ENCODE peak calls at places on chromosome 22, in ten cellular contexts. One of them, this sample, is unnamed. For H3K27me3 and H3K36me3, the result is how much of the 10 kb centered on the place peaks cover.

GRCh38 chr22:27601195-27601594 is 200.4 kb downstream of the MN1 start:
- DNase-seq in GM06990: no peak
- DNase-seq in mesendoderm: no peak
- DNase-seq in aorta: no peak
- DNase-seq in uterus: no peak
- DNase-seq in pancreas: no peak
- DNase-seq in Panc1: no peak
- DNase-seq in naive thymus-derived CD4-positive, alpha-beta T cell: no peak
- DNase-seq in effector memory CD4-positive, alpha-beta T cell: no peak
- DNase-seq in Karpas-422: no peak
- DNase-seq in this sample: no peak

GRCh38 chr22:32887293-32887692 is 85.8 kb downstream of the TIMP3 start:
- DNase-seq in GM06990: no peak
- DNase-seq in mesendoderm: no peak
- DNase-seq in aorta: no peak
- DNase-seq in uterus: no peak
- DNase-seq in pancreas: no peak
- DNase-seq in Panc1: no peak
- DNase-seq in naive thymus-derived CD4-positive, alpha-beta T cell: no peak
- DNase-seq in effector memory CD4-positive, alpha-beta T cell: no peak
- DNase-seq in Karpas-422: no peak
- DNase-seq in this sample: no peak

GRCh38 chr22:21765909-21766529 is 30.4 kb upstream of the YPEL1 start:
- DNase-seq in GM06990: no peak
- DNase-seq in mesendoderm: no peak
- DNase-seq in aorta: no peak
- DNase-seq in uterus: no peak
- DNase-seq in pancreas: no peak
- DNase-seq in Panc1: no peak
- DNase-seq in naive thymus-derived CD4-positive, alpha-beta T cell: no peak
- DNase-seq in effector memory CD4-positive, alpha-beta T cell: no peak
- DNase-seq in Karpas-422: no peak
- DNase-seq in this sample: no peak

GRCh38 chr22:48135641-48136040 is 1373.2 kb downstream of the TBC1D22A start:
- DNase-seq in GM06990: no peak
- DNase-seq in mesendoderm: no peak
- DNase-seq in aorta: no peak
- DNase-seq in uterus: no peak
- DNase-seq in pancreas: no peak
- DNase-seq in Panc1: no peak
- DNase-seq in naive thymus-derived CD4-positive, alpha-beta T cell: no peak
- DNase-seq in effector memory CD4-positive, alpha-beta T cell: no peak
- DNase-seq in Karpas-422: no peak
- DNase-seq in this sample: no peak

GRCh38 chr22:39178206-39179111 is 26.0 kb upstream of the CBX7 start:
- DNase-seq in GM06990: no peak
- DNase-seq in mesendoderm: no peak
- DNase-seq in aorta: peak
- DNase-seq in uterus: no peak
- DNase-seq in pancreas: no peak
- DNase-seq in Panc1: no peak
- DNase-seq in naive thymus-derived CD4-positive, alpha-beta T cell: no peak
- DNase-seq in effector memory CD4-positive, alpha-beta T cell: no peak
- DNase-seq in Karpas-422: no peak
- DNase-seq in this sample: no peak

GRCh38 chr22:27896251-27896650 is 22.8 kb downstream of the PITPNB start:
- DNase-seq in GM06990: peak
- DNase-seq in mesendoderm: no peak
- DNase-seq in aorta: no peak
- DNase-seq in uterus: no peak
- DNase-seq in pancreas: no peak
- DNase-seq in Panc1: no peak
- DNase-seq in naive thymus-derived CD4-positive, alpha-beta T cell: no peak
- DNase-seq in effector memory CD4-positive, alpha-beta T cell: no peak
- DNase-seq in Karpas-422: no peak
- DNase-seq in this sample: no peak

GRCh38 chr22:44452531-44453420 is 45.3 kb downstream of the RTL6 start:
- DNase-seq in GM06990: no peak
- DNase-seq in mesendoderm: no peak
- DNase-seq in aorta: no peak
- DNase-seq in uterus: no peak
- DNase-seq in pancreas: no peak
- DNase-seq in Panc1: no peak
- DNase-seq in naive thymus-derived CD4-positive, alpha-beta T cell: no peak
- DNase-seq in effector memory CD4-positive, alpha-beta T cell: no peak
- DNase-seq in Karpas-422: no peak
- DNase-seq in this sample: no peak

GRCh38 chr22:43783777-43784176 is 28.3 kb downstream of the EFCAB6 start:
- DNase-seq in GM06990: no peak
- DNase-seq in mesendoderm: peak
- DNase-seq in aorta: no peak
- DNase-seq in uterus: no peak
- DNase-seq in pancreas: no peak
- DNase-seq in Panc1: no peak
- DNase-seq in naive thymus-derived CD4-positive, alpha-beta T cell: no peak
- DNase-seq in effector memory CD4-positive, alpha-beta T cell: no peak
- DNase-seq in Karpas-422: peak
- DNase-seq in this sample: peak

GRCh38 chr22:44828193-44828592 is 75.8 kb downstream of the ARHGAP8 start:
- DNase-seq in GM06990: peak
- DNase-seq in mesendoderm: peak
- DNase-seq in aorta: no peak
- DNase-seq in uterus: no peak
- DNase-seq in pancreas: no peak
- DNase-seq in Panc1: no peak
- DNase-seq in naive thymus-derived CD4-positive, alpha-beta T cell: no peak
- DNase-seq in effector memory CD4-positive, alpha-beta T cell: no peak
- DNase-seq in Karpas-422: peak
- DNase-seq in this sample: peak

GRCh38 chr22:20957691-20958440 is 9.2 kb upstream of the AIFM3 start:
- DNase-seq in GM06990: peak
- DNase-seq in mesendoderm: peak
- DNase-seq in aorta: no peak
- DNase-seq in uterus: no peak
- DNase-seq in pancreas: peak
- DNase-seq in Panc1: no peak
- DNase-seq in naive thymus-derived CD4-positive, alpha-beta T cell: no peak
- DNase-seq in effector memory CD4-positive, alpha-beta T cell: no peak
- DNase-seq in Karpas-422: peak
- DNase-seq in this sample: peak

GRCh38 chr22:42560781-42561180 is 7.0 kb downstream of the SERHL2 start:
- DNase-seq in GM06990: no peak
- DNase-seq in mesendoderm: peak
- DNase-seq in aorta: peak
- DNase-seq in uterus: no peak
- DNase-seq in pancreas: no peak
- DNase-seq in Panc1: no peak
- DNase-seq in naive thymus-derived CD4-positive, alpha-beta T cell: no peak
- DNase-seq in effector memory CD4-positive, alpha-beta T cell: no peak
- DNase-seq in Karpas-422: peak
- DNase-seq in this sample: peak

GRCh38 chr22:42871146-42872050 is 14.3 kb upstream of the ARFGAP3 start:
- DNase-seq in GM06990: no peak
- DNase-seq in mesendoderm: no peak
- DNase-seq in aorta: no peak
- DNase-seq in uterus: no peak
- DNase-seq in pancreas: no peak
- DNase-seq in Panc1: no peak
- DNase-seq in naive thymus-derived CD4-positive, alpha-beta T cell: no peak
- DNase-seq in effector memory CD4-positive, alpha-beta T cell: no peak
- DNase-seq in Karpas-422: no peak
- DNase-seq in this sample: peak

GRCh38 chr22:46830841-46831240 is 68.4 kb downstream of the TBC1D22A start:
- DNase-seq in GM06990: no peak
- DNase-seq in mesendoderm: no peak
- DNase-seq in aorta: no peak
- DNase-seq in uterus: no peak
- DNase-seq in pancreas: no peak
- DNase-seq in Panc1: no peak
- DNase-seq in naive thymus-derived CD4-positive, alpha-beta T cell: no peak
- DNase-seq in effector memory CD4-positive, alpha-beta T cell: no peak
- DNase-seq in Karpas-422: no peak
- DNase-seq in this sample: no peak

GRCh38 chr22:44585559-44586121 is 87.6 kb upstream of the RTL6 start:
- DNase-seq in GM06990: no peak
- DNase-seq in mesendoderm: no peak
- DNase-seq in aorta: peak
- DNase-seq in uterus: peak
- DNase-seq in pancreas: peak
- DNase-seq in Panc1: no peak
- DNase-seq in naive thymus-derived CD4-positive, alpha-beta T cell: no peak
- DNase-seq in effector memory CD4-positive, alpha-beta T cell: no peak
- DNase-seq in Karpas-422: no peak
- DNase-seq in this sample: peak

GRCh38 chr22:22880645-22881044 is 7.0 kb upstream of the IGLL5 start:
- DNase-seq in GM06990: no peak
- DNase-seq in mesendoderm: no peak
- DNase-seq in aorta: no peak
- DNase-seq in uterus: no peak
- DNase-seq in pancreas: no peak
- DNase-seq in Panc1: no peak
- DNase-seq in naive thymus-derived CD4-positive, alpha-beta T cell: no peak
- DNase-seq in effector memory CD4-positive, alpha-beta T cell: no peak
- DNase-seq in Karpas-422: no peak
- DNase-seq in this sample: no peak
- H3K27me3 ChIP-seq in GM06990: under half
- H3K27me3 ChIP-seq in mesendoderm: under half
- H3K27me3 ChIP-seq in aorta: under half
- H3K27me3 ChIP-seq in uterus: under half
- H3K27me3 ChIP-seq in pancreas: under half
- H3K27me3 ChIP-seq in Panc1: under half
- H3K27me3 ChIP-seq in naive thymus-derived CD4-positive, alpha-beta T cell: under half
- H3K27me3 ChIP-seq in effector memory CD4-positive, alpha-beta T cell: under half
- H3K27me3 ChIP-seq in Karpas-422: under half
- H3K27me3 ChIP-seq in this sample: under half

GRCh38 chr22:17866621-17867020 is 92.4 kb upstream of the BID start:
- DNase-seq in GM06990: no peak
- DNase-seq in mesendoderm: no peak
- DNase-seq in aorta: no peak
- DNase-seq in uterus: no peak
- DNase-seq in pancreas: no peak
- DNase-seq in Panc1: no peak
- DNase-seq in naive thymus-derived CD4-positive, alpha-beta T cell: no peak
- DNase-seq in effector memory CD4-positive, alpha-beta T cell: no peak
- DNase-seq in Karpas-422: no peak
- DNase-seq in this sample: no peak
- H3K36me3 ChIP-seq in GM06990: under half
- H3K36me3 ChIP-seq in mesendoderm: under half
- H3K36me3 ChIP-seq in aorta: under half
- H3K36me3 ChIP-seq in uterus: under half
- H3K36me3 ChIP-seq in pancreas: half or more
- H3K36me3 ChIP-seq in Panc1: under half
- H3K36me3 ChIP-seq in naive thymus-derived CD4-positive, alpha-beta T cell: under half
- H3K36me3 ChIP-seq in effector memory CD4-positive, alpha-beta T cell: under half
- H3K36me3 ChIP-seq in Karpas-422: under half
- H3K36me3 ChIP-seq in this sample: under half

GRCh38 chr22:37427128-37427710 is at the start of gene ELFN2:
- DNase-seq in GM06990: no peak
- DNase-seq in mesendoderm: no peak
- DNase-seq in aorta: no peak
- DNase-seq in uterus: no peak
- DNase-seq in pancreas: peak
- DNase-seq in Panc1: no peak
- DNase-seq in naive thymus-derived CD4-positive, alpha-beta T cell: no peak
- DNase-seq in effector memory CD4-positive, alpha-beta T cell: no peak
- DNase-seq in Karpas-422: no peak
- DNase-seq in this sample: peak
- H3K4me3 ChIP-seq in GM06990: no peak
- H3K4me3 ChIP-seq in mesendoderm: no peak
- H3K4me3 ChIP-seq in aorta: peak
- H3K4me3 ChIP-seq in uterus: no peak
- H3K4me3 ChIP-seq in pancreas: peak
- H3K4me3 ChIP-seq in Panc1: peak
- H3K4me3 ChIP-seq in naive thymus-derived CD4-positive, alpha-beta T cell: peak
- H3K4me3 ChIP-seq in effector memory CD4-positive, alpha-beta T cell: peak
- H3K4me3 ChIP-seq in Karpas-422: no peak
- H3K4me3 ChIP-seq in this sample: peak

GRCh38 chr22:36565152-36565507 is 36.2 kb upstream of the EIF3D start:
- DNase-seq in GM06990: no peak
- DNase-seq in mesendoderm: no peak
- DNase-seq in aorta: no peak
- DNase-seq in uterus: no peak
- DNase-seq in pancreas: no peak
- DNase-seq in Panc1: no peak
- DNase-seq in naive thymus-derived CD4-positive, alpha-beta T cell: no peak
- DNase-seq in effector memory CD4-positive, alpha-beta T cell: no peak
- DNase-seq in Karpas-422: no peak
- DNase-seq in this sample: no peak

GRCh38 chr22:36565686-36566085 is 36.7 kb upstream of the EIF3D start:
- DNase-seq in GM06990: no peak
- DNase-seq in mesendoderm: no peak
- DNase-seq in aorta: no peak
- DNase-seq in uterus: no peak
- DNase-seq in pancreas: no peak
- DNase-seq in Panc1: no peak
- DNase-seq in naive thymus-derived CD4-positive, alpha-beta T cell: no peak
- DNase-seq in effector memory CD4-positive, alpha-beta T cell: no peak
- DNase-seq in Karpas-422: no peak
- DNase-seq in this sample: no peak

GRCh38 chr22:36563444-36563843 is 34.5 kb upstream of the EIF3D start:
- DNase-seq in GM06990: no peak
- DNase-seq in mesendoderm: no peak
- DNase-seq in aorta: no peak
- DNase-seq in uterus: no peak
- DNase-seq in pancreas: no peak
- DNase-seq in Panc1: no peak
- DNase-seq in naive thymus-derived CD4-positive, alpha-beta T cell: no peak
- DNase-seq in effector memory CD4-positive, alpha-beta T cell: no peak
- DNase-seq in Karpas-422: no peak
- DNase-seq in this sample: peak

GRCh38 chr22:36563898-36564297 is 34.9 kb upstream of the EIF3D start:
- DNase-seq in GM06990: no peak
- DNase-seq in mesendoderm: no peak
- DNase-seq in aorta: no peak
- DNase-seq in uterus: no peak
- DNase-seq in pancreas: no peak
- DNase-seq in Panc1: no peak
- DNase-seq in naive thymus-derived CD4-positive, alpha-beta T cell: no peak
- DNase-seq in effector memory CD4-positive, alpha-beta T cell: no peak
- DNase-seq in Karpas-422: no peak
- DNase-seq in this sample: no peak

GRCh38 chr22:36564422-36565151 is 35.6 kb upstream of the EIF3D start:
- DNase-seq in GM06990: no peak
- DNase-seq in mesendoderm: no peak
- DNase-seq in aorta: no peak
- DNase-seq in uterus: no peak
- DNase-seq in pancreas: no peak
- DNase-seq in Panc1: no peak
- DNase-seq in naive thymus-derived CD4-positive, alpha-beta T cell: no peak
- DNase-seq in effector memory CD4-positive, alpha-beta T cell: no peak
- DNase-seq in Karpas-422: no peak
- DNase-seq in this sample: peak
- H3K27me3 ChIP-seq in GM06990: under half
- H3K27me3 ChIP-seq in mesendoderm: under half
- H3K27me3 ChIP-seq in aorta: under half
- H3K27me3 ChIP-seq in uterus: under half
- H3K27me3 ChIP-seq in pancreas: under half
- H3K27me3 ChIP-seq in Panc1: under half
- H3K27me3 ChIP-seq in naive thymus-derived CD4-positive, alpha-beta T cell: under half
- H3K27me3 ChIP-seq in effector memory CD4-positive, alpha-beta T cell: under half
- H3K27me3 ChIP-seq in Karpas-422: under half
- H3K27me3 ChIP-seq in this sample: under half

This sample was measured in H7.